ENCODE peak calls at places on chromosomes 16 and 17, in five cellular contexts. One of them, this sample, is unnamed.

GRCh38 chr16:86519649-86520316 is 9.5 kb downstream of the FOXF1 start:
- DNase-seq in H1: peak
- DNase-seq in K562: peak
- DNase-seq in GM12891: no peak
- DNase-seq in GM12878: no peak
- DNase-seq in this sample: peak

GRCh38 chr16:74480150-74481029 is 59.1 kb upstream of the CLEC18B start:
- DNase-seq in H1: no peak
- DNase-seq in K562: peak
- DNase-seq in GM12891: no peak
- DNase-seq in GM12878: no peak
- DNase-seq in this sample: no peak

GRCh38 chr16:87389245-87389644 is 2.9 kb upstream of the MAP1LC3B start:
- DNase-seq in H1: no peak
- DNase-seq in K562: no peak
- DNase-seq in GM12891: no peak
- DNase-seq in GM12878: no peak
- DNase-seq in this sample: no peak

GRCh38 chr16:30934827-30935557 is 11.6 kb downstream of the FBXL19 start:
- DNase-seq in H1: peak
- DNase-seq in K562: peak
- DNase-seq in GM12891: no peak
- DNase-seq in GM12878: no peak
- DNase-seq in this sample: no peak

GRCh38 chr17:21249086-21249795 is 4.0 kb downstream of the NATD1 start:
- DNase-seq in H1: no peak
- DNase-seq in K562: no peak
- DNase-seq in GM12891: no peak
- DNase-seq in GM12878: no peak
- DNase-seq in this sample: no peak

GRCh38 chr17:351875-352420 is 659 bp downstream of the RPH3AL start:
- DNase-seq in H1: no peak
- DNase-seq in K562: no peak
- DNase-seq in GM12891: no peak
- DNase-seq in GM12878: no peak
- DNase-seq in this sample: no peak

GRCh38 chr16:83802135-83802534 is 5.6 kb upstream of the HSBP1 start:
- DNase-seq in H1: no peak
- DNase-seq in K562: no peak
- DNase-seq in GM12891: peak
- DNase-seq in GM12878: no peak
- DNase-seq in this sample: no peak

GRCh38 chr17:43701318-43701743 is 39.6 kb upstream of the MEOX1 start:
- DNase-seq in H1: no peak
- DNase-seq in K562: no peak
- DNase-seq in GM12891: peak
- DNase-seq in GM12878: peak
- DNase-seq in this sample: no peak

GRCh38 chr17:77881545-77881944 is 77.0 kb upstream of the TNRC6C start:
- DNase-seq in H1: no peak
- DNase-seq in K562: peak
- DNase-seq in GM12891: peak
- DNase-seq in GM12878: peak
- DNase-seq in this sample: peak

GRCh38 chr16:85008267-85008666 is 3.1 kb downstream of the ZDHHC7 start:
- DNase-seq in H1: no peak
- DNase-seq in K562: no peak
- DNase-seq in GM12891: no peak
- DNase-seq in GM12878: no peak
- DNase-seq in this sample: no peak

GRCh38 chr16:1322407-1322806 is 11.0 kb upstream of the BAIAP3 start:
- DNase-seq in H1: no peak
- DNase-seq in K562: no peak
- DNase-seq in GM12891: no peak
- DNase-seq in GM12878: no peak
- DNase-seq in this sample: no peak

GRCh38 chr17:17447264-17447663 is 29.5 kb upstream of the MED9 start:
- DNase-seq in H1: no peak
- DNase-seq in K562: no peak
- DNase-seq in GM12891: no peak
- DNase-seq in GM12878: no peak
- DNase-seq in this sample: no peak

GRCh38 chr16:68311316-68311620 is 449 bp downstream of the PRMT7 start:
- DNase-seq in H1: no peak
- DNase-seq in K562: no peak
- DNase-seq in GM12891: no peak
- DNase-seq in GM12878: no peak
- DNase-seq in this sample: no peak

GRCh38 chr16:2532494-2533141 is 1.4 kb upstream of the CEMP1 start:
- DNase-seq in H1: peak
- DNase-seq in K562: peak
- DNase-seq in GM12891: no peak
- DNase-seq in GM12878: peak
- DNase-seq in this sample: peak

GRCh38 chr17:65013613-65014391 is 42.7 kb downstream of the GNA13 start:
- DNase-seq in H1: no peak
- DNase-seq in K562: no peak
- DNase-seq in GM12891: no peak
- DNase-seq in GM12878: no peak
- DNase-seq in this sample: no peak

GRCh38 chr16:49700222-49700927 is 155.5 kb downstream of the ZNF423 start:
- DNase-seq in H1: peak
- DNase-seq in K562: no peak
- DNase-seq in GM12891: no peak
- DNase-seq in GM12878: no peak
- DNase-seq in this sample: no peak

GRCh38 chr17:51046527-51047384 is 73.9 kb downstream of the SPAG9 start:
- DNase-seq in H1: peak
- DNase-seq in K562: peak
- DNase-seq in GM12891: no peak
- DNase-seq in GM12878: no peak
- DNase-seq in this sample: no peak

GRCh38 chr17:28741358-28742349 is 2.2 kb upstream of the TRAF4 start:
- DNase-seq in H1: no peak
- DNase-seq in K562: peak
- DNase-seq in GM12891: no peak
- DNase-seq in GM12878: no peak
- DNase-seq in this sample: no peak
- TF ChIP-seq TAF1 in H1: no peak
- TF ChIP-seq TAF1 in K562: no peak
- TF ChIP-seq TAF1 in GM12891: peak
- TF ChIP-seq TAF1 in GM12878: no peak
- TF ChIP-seq TAF1 in this sample: no peak

DNA sequence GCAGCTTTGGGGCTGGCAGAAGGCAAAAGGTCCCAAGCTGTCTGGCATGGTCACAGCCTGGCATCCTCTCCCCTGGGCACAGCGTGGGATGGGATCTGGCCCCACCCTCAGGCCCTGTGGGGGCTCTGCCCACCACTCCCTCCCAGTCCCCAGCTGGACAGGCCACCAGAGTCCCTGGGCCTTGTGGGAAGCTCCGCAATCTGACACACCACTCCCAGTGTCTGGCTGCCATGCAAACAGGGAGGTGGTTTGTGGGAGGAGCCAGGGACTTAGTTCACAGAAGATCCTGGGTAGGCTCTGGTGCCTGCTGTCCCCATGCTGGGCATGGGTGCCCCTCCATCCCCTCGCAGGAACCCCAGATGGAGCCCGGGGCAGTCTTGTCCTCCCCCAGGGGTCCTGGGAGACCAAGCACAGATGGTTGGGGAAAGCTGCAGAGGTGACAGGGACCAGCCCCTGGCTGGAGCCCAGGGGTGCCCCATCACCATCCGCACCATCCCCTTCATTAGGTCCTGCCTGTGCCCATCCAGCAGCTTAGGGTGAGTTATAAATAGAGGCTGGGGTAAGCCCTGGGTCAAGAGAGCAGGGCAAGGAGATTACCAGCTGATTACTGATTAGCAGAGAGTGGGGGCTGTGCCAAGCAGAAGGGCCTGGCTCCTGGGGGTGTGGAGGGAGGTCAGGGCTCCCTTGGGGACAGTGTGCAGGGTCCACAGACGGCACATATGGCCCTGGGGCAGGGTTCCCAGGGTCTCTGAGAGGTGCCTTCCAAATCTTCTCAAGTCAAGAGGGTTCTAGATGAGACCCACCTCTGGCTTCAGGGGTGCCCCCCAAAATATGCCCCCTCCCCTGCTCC is 6.2 kb downstream of the FSCN2 start:
- DNase-seq in H1: no peak
- DNase-seq in K562: no peak
- DNase-seq in GM12891: no peak
- DNase-seq in GM12878: no peak
- DNase-seq in this sample: no peak
- TF ChIP-seq POLR2AphosphoS5 in H1: no peak
- TF ChIP-seq POLR2AphosphoS5 in K562: no peak
- TF ChIP-seq POLR2AphosphoS5 in GM12891: no peak
- TF ChIP-seq POLR2AphosphoS5 in GM12878: no peak
- TF ChIP-seq POLR2AphosphoS5 in this sample: no peak

GRCh38 chr16:52450241-52450640 is 96.7 kb downstream of the TOX3 start:
- DNase-seq in H1: no peak
- DNase-seq in K562: no peak
- DNase-seq in GM12891: no peak
- DNase-seq in GM12878: no peak
- DNase-seq in this sample: no peak

GRCh38 chr16:52451971-52452421 is 94.9 kb downstream of the TOX3 start:
- DNase-seq in H1: no peak
- DNase-seq in K562: no peak
- DNase-seq in GM12891: no peak
- DNase-seq in GM12878: no peak
- DNase-seq in this sample: no peak

GRCh38 chr16:52453661-52454060 is 93.3 kb downstream of the TOX3 start:
- DNase-seq in H1: no peak
- DNase-seq in K562: no peak
- DNase-seq in GM12891: no peak
- DNase-seq in GM12878: no peak
- DNase-seq in this sample: no peak

GRCh38 chr16:52455549-52456277 is 91.2 kb downstream of the TOX3 start:
- DNase-seq in H1: no peak
- DNase-seq in K562: no peak
- DNase-seq in GM12891: no peak
- DNase-seq in GM12878: no peak
- DNase-seq in this sample: no peak

GRCh38 chr16:52450906-52451305 is 96.0 kb downstream of the TOX3 start:
- DNase-seq in H1: no peak
- DNase-seq in K562: no peak
- DNase-seq in GM12891: no peak
- DNase-seq in GM12878: no peak
- DNase-seq in this sample: no peak
- TF ChIP-seq POLR2A in H1: no peak
- TF ChIP-seq POLR2A in K562: no peak
- TF ChIP-seq POLR2A in GM12891: no peak
- TF ChIP-seq POLR2A in GM12878: no peak
- TF ChIP-seq POLR2A in this sample: no peak

GRCh38 chr17:67891481-67892119 is 66.3 kb downstream of the BPTF start:
- DNase-seq in H1: no peak
- DNase-seq in K562: no peak
- DNase-seq in GM12891: no peak
- DNase-seq in GM12878: no peak
- DNase-seq in this sample: no peak
- TF ChIP-seq TAF1 in H1: no peak
- TF ChIP-seq TAF1 in K562: no peak
- TF ChIP-seq TAF1 in GM12891: no peak
- TF ChIP-seq TAF1 in GM12878: no peak
- TF ChIP-seq TAF1 in this sample: no peak

GRCh38 chr16:56245197-56245596 is 53.9 kb downstream of the GNAO1 start:
- DNase-seq in H1: no peak
- DNase-seq in K562: no peak
- DNase-seq in GM12891: no peak
- DNase-seq in GM12878: no peak
- DNase-seq in this sample: no peak

GRCh38 chr16:56247018-56247417 is 55.7 kb downstream of the GNAO1 start:
- DNase-seq in H1: no peak
- DNase-seq in K562: no peak
- DNase-seq in GM12891: no peak
- DNase-seq in GM12878: no peak
- DNase-seq in this sample: no peak

GRCh38 chr16:56247808-56248207 is 56.5 kb downstream of the GNAO1 start:
- DNase-seq in H1: no peak
- DNase-seq in K562: no peak
- DNase-seq in GM12891: no peak
- DNase-seq in GM12878: no peak
- DNase-seq in this sample: no peak

GRCh38 chr16:56244612-56245011 is 53.3 kb downstream of the GNAO1 start:
- DNase-seq in H1: no peak
- DNase-seq in K562: no peak
- DNase-seq in GM12891: no peak
- DNase-seq in GM12878: no peak
- DNase-seq in this sample: no peak

GRCh38 chr16:56246051-56246817 is 54.9 kb downstream of the GNAO1 start:
- DNase-seq in H1: no peak
- DNase-seq in K562: peak
- DNase-seq in GM12891: no peak
- DNase-seq in GM12878: no peak
- DNase-seq in this sample: no peak
- TF ChIP-seq POLR2AphosphoS5 in H1: no peak
- TF ChIP-seq POLR2AphosphoS5 in K562: no peak
- TF ChIP-seq POLR2AphosphoS5 in GM12891: no peak
- TF ChIP-seq POLR2AphosphoS5 in GM12878: no peak
- TF ChIP-seq POLR2AphosphoS5 in this sample: no peak